ENCODE peak calls at places on chromosomes 5 and 9, in ten cellular contexts. K, H, I, O, T, Y, Q, V, M and N are unnamed samples.

GRCh38 chr9:19130436-19130835 is 3.1 kb upstream of the PLIN2 start:
- DNase-seq in Y (no peak), I (no peak), Q (no peak), K (no peak), T (no peak), M (no peak), O (no peak), V (no peak), H (no peak), N (no peak)

GRCh38 chr9:121354770-121355169 is 15.3 kb downstream of the STOM start:
- DNase-seq in I (no peak), K (no peak), Q (no peak), M (no peak), T (peak), O (no peak), Y (no peak), H (no peak), V (peak), N (no peak)

GRCh38 chr5:68033029-68033428 is 182.5 kb upstream of the PIK3R1 start:
- DNase-seq in K (no peak), I (no peak), M (no peak), T (no peak), Q (no peak), O (no peak), H (no peak), Y (no peak), V (no peak), N (no peak)

GRCh38 chr5:132327278-132327959 is 33.2 kb downstream of the SLC22A4 start:
- DNase-seq in T (no peak), M (peak), I (no peak), Y (no peak), H (no peak), Q (no peak), V (peak), O (peak), K (no peak), N (peak)

GRCh38 chr9:6870650-6871477 is 113.1 kb downstream of the KDM4C start:
- DNase-seq in K (no peak), T (no peak), Q (no peak), Y (no peak), O (no peak), I (no peak), M (no peak), V (no peak), H (no peak), N (no peak)

GRCh38 chr9:121884057-121884512 is 209.0 kb downstream of the TTLL11 start:
- DNase-seq in K (no peak), Q (no peak), T (no peak), H (no peak), O (no peak), V (no peak), M (no peak), I (no peak), Y (no peak), N (no peak)

GRCh38 chr9:133048595-133048994 is 13.2 kb upstream of the CEL start:
- DNase-seq in Q (peak), H (no peak), V (peak), O (peak), K (no peak), Y (peak), T (no peak), I (no peak), M (peak), N (peak)

GRCh38 chr9:89154218-89154617 is 24.4 kb downstream of the SHC3 start:
- DNase-seq in I (no peak), Q (peak), Y (no peak), V (no peak), O (peak), T (no peak), M (no peak), K (no peak), H (no peak), N (peak)

GRCh38 chr5:103280962-103281361 is 22.4 kb downstream of the MACIR start:
- DNase-seq in I (no peak), O (no peak), Q (no peak), Y (no peak), H (no peak), V (no peak), T (no peak), M (no peak), K (no peak), N (no peak)

GRCh38 chr5:67021522-67022316 is 174.9 kb downstream of the CD180 start:
- DNase-seq in V (peak), Q (no peak), Y (no peak), M (peak), H (no peak), T (no peak), O (no peak), I (no peak), K (no peak), N (peak)

GRCh38 chr5:112628219-112628618 is 109.5 kb upstream of the APC start:
- DNase-seq in I (no peak), Q (no peak), T (no peak), M (no peak), V (no peak), H (no peak), Y (no peak), O (no peak), K (no peak), N (no peak)

GRCh38 chr5:88144219-88145040 is 124.2 kb downstream of the TMEM161B start:
- DNase-seq in K (no peak), Y (no peak), I (no peak), H (no peak), V (no peak), Q (no peak), O (no peak), M (no peak), T (no peak), N (no peak)

GRCh38 chr9:15161744-15162143 is 145.3 kb downstream of the TTC39B start:
- DNase-seq in Y (no peak), H (no peak), Q (no peak), M (no peak), I (no peak), T (no peak), V (no peak), K (no peak), O (no peak), N (no peak)

GRCh38 chr5:43780586-43780985 is 177.6 kb downstream of the NNT start:
- DNase-seq in V (peak), Y (no peak), I (no peak), T (no peak), M (no peak), H (no peak), O (peak), K (no peak), Q (no peak), N (peak)

GRCh38 chr5:28390341-28390740 is 1352.0 kb upstream of the CDH9 start:
- DNase-seq in I (no peak), Y (no peak), V (no peak), O (no peak), M (no peak), Q (no peak), T (no peak), H (no peak), K (no peak), N (no peak)

GRCh38 chr5:169350759-169351240 is 49.9 kb upstream of the SLIT3 start:
- DNase-seq in I (no peak), O (peak), Y (peak), V (peak), T (peak), K (no peak), M (peak), H (peak), Q (peak), N (peak)

GRCh38 chr9:129245276-129245675 is 67.2 kb upstream of the IER5L start:
- DNase-seq in V (peak), Y (no peak), Q (peak), I (no peak), M (no peak), H (peak), O (peak), T (no peak), K (no peak), N (peak)

GRCh38 chr9:109290385-109290784 is 30.5 kb downstream of the EPB41L4B start:
- DNase-seq in V (no peak), K (no peak), I (no peak), Q (no peak), O (no peak), M (no peak), H (no peak), T (no peak), Y (no peak), N (no peak)